ENCODE peak calls at places on chromosome X, in eight cellular contexts. M is ascending aorta, L is NB4, I is foreskin fibroblast, F is AG09309, O is pancreas, W is HL-60, K is GM20000. Z is an unnamed sample.
A peak's percentile ranks its signal among the peaks of the same experiment; 100 is the strongest.

GRCh38 chrX:1521459-1521956 is 15.5 kb downstream of the P2RY8 start:
- DNase-seq in M (no peak), L (peak; percentile 92), I (no peak), F (no peak), O (no peak), W (peak; percentile 86), K (peak; percentile 81), Z (peak; percentile 75)

GRCh38 chrX:149259241-149259640 is 245.9 kb downstream of the IDS start:
- DNase-seq in M (no peak), L (no peak), I (peak; percentile 35), F (no peak), O (no peak), W (no peak), K (no peak), Z (no peak)

GRCh38 chrX:138711399-138712347 is at the start of gene FGF13:
- DNase-seq in M (no peak), L (peak; percentile 12), I (peak; percentile 6), F (no peak), O (peak; percentile 2), W (no peak), K (peak; percentile 13), Z (peak; percentile 73)

GRCh38 chrX:85592980-85593379 is 213.5 kb upstream of the POF1B start:
- DNase-seq in M (no peak), L (no peak), I (no peak), F (no peak), O (no peak), W (no peak), K (no peak), Z (no peak)

GRCh38 chrX:87518504-87518903 is 902 bp downstream of the KLHL4 start:
- DNase-seq in M (no peak), L (no peak), I (no peak), F (no peak), O (no peak), W (no peak), K (no peak), Z (no peak)

GRCh38 chrX:111086521-111087127 is 9.4 kb upstream of the PAK3 start:
- DNase-seq in M (no peak), L (no peak), I (no peak), F (no peak), O (no peak), W (no peak), K (no peak), Z (no peak)

GRCh38 chrX:112687189-112687691 is 7.5 kb upstream of the LHFPL1 start:
- DNase-seq in M (no peak), L (no peak), I (no peak), F (no peak), O (no peak), W (no peak), K (no peak), Z (no peak)

GRCh38 chrX:67546496-67547423 is 2.9 kb downstream of the AR start:
- DNase-seq in M (no peak), L (no peak), I (peak; percentile 26), F (no peak), O (no peak), W (no peak), K (no peak), Z (peak; percentile 29)

GRCh38 chrX:19373034-19373891 is 29.5 kb downstream of the PDHA1 start:
- DNase-seq in M (no peak), L (peak; percentile 53), I (no peak), F (no peak), O (no peak), W (peak; percentile 13), K (no peak), Z (peak; percentile 45)

GRCh38 chrX:33592398-33592797 is 381.0 kb upstream of the DMD start:
- DNase-seq in M (no peak), L (no peak), I (no peak), F (no peak), O (no peak), W (no peak), K (no peak), Z (no peak)

GRCh38 chrX:45771114-45771513 is 570.4 kb upstream of the DIPK2B start:
- DNase-seq in M (no peak), L (peak; percentile 56), I (peak; percentile 94), F (peak; percentile 92), O (no peak), W (no peak), K (no peak), Z (no peak)

GRCh38 chrX:55056820-55057690 is 17.8 kb upstream of the PAGE2B start:
- DNase-seq in M (no peak), L (no peak), I (peak; percentile 8), F (peak; percentile 3), O (no peak), W (no peak), K (no peak), Z (no peak)

GRCh38 chrX:44770111-44770510 is 73.7 kb upstream of the DUSP21 start:
- DNase-seq in M (no peak), L (no peak), I (no peak), F (no peak), O (no peak), W (no peak), K (no peak), Z (no peak)

GRCh38 chrX:11543249-11543648 is 122.5 kb downstream of the ARHGAP6 start:
- DNase-seq in M (no peak), L (peak; percentile 3), I (no peak), F (no peak), O (no peak), W (no peak), K (no peak), Z (no peak)

GRCh38 chrX:11535156-11535919 is 130.4 kb downstream of the ARHGAP6 start:
- DNase-seq in M (no peak), L (no peak), I (peak; percentile 60), F (no peak), O (no peak), W (no peak), K (no peak), Z (no peak)

GRCh38 chrX:11541510-11541909 is 124.2 kb downstream of the ARHGAP6 start:
- DNase-seq in M (no peak), L (no peak), I (peak; percentile 30), F (no peak), O (no peak), W (no peak), K (no peak), Z (no peak)

GRCh38 chrX:11537141-11537540 is 128.6 kb downstream of the ARHGAP6 start:
- DNase-seq in M (no peak), L (no peak), I (no peak), F (no peak), O (no peak), W (peak; percentile 42), K (no peak), Z (no peak)

DNA sequence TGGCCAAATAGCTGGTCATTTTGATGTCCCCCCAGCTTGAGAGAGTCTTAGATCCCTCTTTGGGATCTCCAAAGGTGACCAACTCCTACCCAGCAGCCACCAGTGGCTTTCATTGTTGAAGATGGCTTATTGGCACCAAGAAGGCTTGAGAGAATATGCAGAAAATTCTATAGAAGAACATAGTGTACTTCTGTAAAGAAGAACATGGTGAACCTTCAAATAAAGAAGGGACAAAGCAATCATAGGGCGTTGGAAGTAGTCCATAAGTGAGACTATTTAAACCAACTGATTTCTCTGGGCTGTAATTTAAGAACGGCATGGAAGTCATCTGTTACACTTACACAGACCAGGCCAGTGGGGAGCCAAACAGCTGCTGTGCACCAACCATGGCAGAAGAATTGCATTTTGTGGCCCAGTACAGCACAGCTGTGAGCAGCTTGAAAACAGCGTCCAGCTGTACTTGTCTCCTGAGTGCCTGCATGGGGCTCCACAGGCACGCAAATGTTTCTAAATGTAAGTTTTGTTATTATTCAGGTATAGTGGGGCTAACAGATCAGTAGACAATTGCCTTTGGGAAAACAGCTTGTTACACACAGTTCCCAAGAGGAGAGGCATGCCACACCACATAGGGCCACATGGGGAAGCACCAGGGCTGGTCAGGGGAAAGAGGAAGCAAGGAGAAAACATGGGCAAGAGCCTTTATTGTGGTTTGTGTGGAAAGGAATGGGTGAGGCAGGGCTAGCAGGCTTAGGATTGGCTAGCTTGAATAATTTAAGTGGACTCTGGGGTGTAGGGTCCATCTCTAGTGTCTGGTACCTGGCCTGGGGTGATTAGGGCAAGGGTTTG is 125.0 kb downstream of the ARHGAP6 start:
- DNase-seq in M (no peak), L (peak; percentile 15), I (peak; percentile 43), F (no peak), O (no peak), W (peak; percentile 36), K (peak; percentile 18), Z (no peak)
- TF ChIP-seq CTCF in M (no peak), L (no peak), I (no peak), F (peak; percentile 6), O (no peak), W (no peak), K (peak; percentile 8), Z (no peak)

GRCh38 chrX:82648062-82648461 is 860.0 kb upstream of the POU3F4 start:
- DNase-seq in M (no peak), L (peak; percentile 0), I (no peak), F (no peak), O (no peak), W (no peak), K (no peak), Z (no peak)
- TF ChIP-seq CTCF in M (no peak), L (no peak), I (no peak), F (no peak), O (no peak), W (no peak), K (no peak), Z (peak; percentile 30)

DNA sequence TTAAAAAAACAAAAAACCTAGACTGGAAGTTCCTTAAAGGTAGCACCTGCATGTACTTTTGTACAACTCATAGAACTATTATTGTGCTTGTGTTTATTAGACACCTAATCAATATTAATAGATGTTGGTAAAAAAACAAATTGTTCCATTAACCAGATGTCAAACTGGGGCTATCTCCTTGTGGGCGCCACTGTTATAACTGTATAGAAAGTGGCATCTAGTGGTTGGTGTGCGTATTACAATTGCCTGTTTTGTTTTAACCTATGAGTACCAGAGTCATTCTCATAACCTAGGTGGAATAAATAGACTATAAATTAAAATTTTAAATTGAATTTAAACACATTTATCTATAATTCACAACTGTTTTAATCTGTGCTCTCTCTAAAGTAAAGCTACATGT is 97.4 kb downstream of the COL4A5 start:
- DNase-seq in M (no peak), L (peak; percentile 27), I (peak; percentile 61), F (no peak), O (no peak), W (peak; percentile 2), K (peak; percentile 5), Z (no peak)
- TF ChIP-seq CTCF in M (peak; percentile 25), L (peak; percentile 40), I (peak; percentile 43), F (peak; percentile 56), O (peak; percentile 65), W (peak; percentile 8), K (no peak), Z (peak; percentile 89)

GRCh38 chrX:389021-389441 is 2.3 kb upstream of the PPP2R3B start:
- DNase-seq in M (no peak), L (no peak), I (no peak), F (no peak), O (no peak), W (no peak), K (no peak), Z (no peak)

GRCh38 chrX:384861-385260 is 1.8 kb downstream of the PPP2R3B start:
- DNase-seq in M (no peak), L (no peak), I (no peak), F (no peak), O (no peak), W (no peak), K (no peak), Z (no peak)

GRCh38 chrX:387729-388128 is 1.0 kb upstream of the PPP2R3B start:
- DNase-seq in M (no peak), L (no peak), I (no peak), F (no peak), O (no peak), W (no peak), K (no peak), Z (no peak)

GRCh38 chrX:386239-386767 is 404 bp downstream of the PPP2R3B start:
- DNase-seq in M (no peak), L (peak; percentile 32), I (no peak), F (no peak), O (no peak), W (peak; percentile 20), K (peak; percentile 58), Z (no peak)

GRCh38 chrX:386768-387575 is at the start of gene PPP2R3B:
- DNase-seq in M (peak; percentile 91), L (peak; percentile 93), I (peak; percentile 100), F (peak; percentile 88), O (peak; percentile 99), W (peak; percentile 98), K (peak; percentile 100), Z (peak; percentile 99)
- TF ChIP-seq CTCF in M (no peak), L (no peak), I (no peak), F (no peak), O (no peak), W (no peak), K (no peak), Z (no peak)